ENCODE peak calls at places on chromosomes 1 and 21, in nine cellular contexts. K is adrenal gland; X is GM23248; D is stimulated activated CD4-positive, alpha-beta T cell treated with anti-CD3 and anti-CD28 coated beads, Interleukin-2, amount 100 ng/mL, for 48 hours; H is CD8-positive, alpha-beta memory T cell; G is endothelial cell; S is PC-3; O is iPS-NIHi11; Y is AG10803. R is an unnamed sample.

GRCh38 chr1:29933110-29933509 is 696.8 kb downstream of the PTPRU start:
- DNase-seq in K (no peak), X (peak; percentile 13), D (no peak), H (no peak), G (no peak), S (peak; percentile 68), O (no peak), Y (no peak), R (no peak)

GRCh38 chr1:229323205-229323604 is 19.6 kb downstream of the CCSAP start:
- DNase-seq in K (no peak), X (no peak), D (no peak), H (no peak), G (no peak), S (no peak), O (no peak), Y (no peak), R (no peak)

GRCh38 chr1:171610385-171610784 is 11.7 kb upstream of the MYOCOS start:
- DNase-seq in K (no peak), X (peak; percentile 77), D (no peak), H (no peak), G (no peak), S (no peak), O (no peak), Y (peak; percentile 54), R (no peak)

GRCh38 chr1:121483961-121484424 is 299.2 kb downstream of the SRGAP2C start:
- DNase-seq in K (peak; percentile 8), X (peak; percentile 81), D (no peak), H (no peak), G (no peak), S (peak; percentile 31), O (no peak), Y (peak; percentile 86), R (peak; percentile 2)

GRCh38 chr1:75083848-75084514 is 50.2 kb upstream of the LHX8 start:
- DNase-seq in K (no peak), X (peak; percentile 19), D (no peak), H (no peak), G (no peak), S (no peak), O (no peak), Y (peak; percentile 30), R (no peak)

GRCh38 chr1:219271914-219272545 is 98.4 kb downstream of the LYPLAL1 start:
- DNase-seq in K (no peak), X (peak; percentile 52), D (no peak), H (no peak), G (no peak), S (peak; percentile 17), O (no peak), Y (peak; percentile 23), R (no peak)

GRCh38 chr1:8025061-8025670 is 943 bp downstream of the ERRFI1 start:
- DNase-seq in K (peak; percentile 21), X (peak; percentile 57), D (no peak), H (peak; percentile 17), G (no peak), S (peak; percentile 74), O (no peak), Y (peak; percentile 17), R (no peak)

GRCh38 chr21:46304955-46305354 is 18.7 kb downstream of the C21orf58 start:
- DNase-seq in K (no peak), X (no peak), D (no peak), H (no peak), G (no peak), S (no peak), O (no peak), Y (no peak), R (no peak)

GRCh38 chr1:9239622-9240401 is 5.2 kb downstream of the H6PD start:
- DNase-seq in K (peak; percentile 80), X (peak; percentile 51), D (peak; percentile 41), H (peak; percentile 46), G (no peak), S (no peak), O (no peak), Y (peak; percentile 33), R (peak; percentile 50)

GRCh38 chr1:2544093-2544874 is 11.9 kb upstream of the TNFRSF14 start:
- DNase-seq in K (no peak), X (peak; percentile 30), D (no peak), H (no peak), G (no peak), S (no peak), O (no peak), Y (no peak), R (no peak)

GRCh38 chr1:59997479-59997878 is 70.9 kb upstream of the CYP2J2 start:
- DNase-seq in K (no peak), X (no peak), D (no peak), H (no peak), G (no peak), S (no peak), O (peak; percentile 53), Y (no peak), R (no peak)

GRCh38 chr1:170305777-170306299 is 160.1 kb downstream of the NTMT2 start:
- DNase-seq in K (no peak), X (peak; percentile 37), D (no peak), H (no peak), G (no peak), S (no peak), O (no peak), Y (peak; percentile 48), R (no peak)

GRCh38 chr1:112849425-112849966 is 106.5 kb downstream of the SLC16A1 start:
- DNase-seq in K (peak; percentile 28), X (peak; percentile 68), D (no peak), H (no peak), G (peak; percentile 48), S (peak; percentile 51), O (peak; percentile 67), Y (peak; percentile 21), R (no peak)

GRCh38 chr21:34018910-34019309 is 54.5 kb upstream of the MRPS6 start:
- DNase-seq in K (no peak), X (no peak), D (no peak), H (no peak), G (no peak), S (no peak), O (no peak), Y (no peak), R (no peak)

GRCh38 chr1:208164609-208165008 is 79.6 kb downstream of the PLXNA2 start:
- DNase-seq in K (no peak), X (no peak), D (no peak), H (no peak), G (no peak), S (no peak), O (no peak), Y (no peak), R (no peak)

GRCh38 chr1:7172804-7173203 is 387.6 kb downstream of the CAMTA1 start:
- DNase-seq in K (no peak), X (no peak), D (no peak), H (no peak), G (no peak), S (no peak), O (no peak), Y (no peak), R (no peak)

GRCh38 chr1:241844593-241844992 is 3.4 kb upstream of the EXO1 start:
- DNase-seq in K (no peak), X (no peak), D (no peak), H (no peak), G (no peak), S (no peak), O (no peak), Y (no peak), R (no peak)

GRCh38 chr21:21183092-21183491 is 184.9 kb downstream of the NCAM2 start:
- DNase-seq in K (no peak), X (no peak), D (no peak), H (no peak), G (no peak), S (no peak), O (no peak), Y (peak; percentile 22), R (no peak)

GRCh38 chr21:26449161-26449560 is 123.9 kb downstream of the CYYR1 start:
- DNase-seq in K (no peak), X (peak; percentile 88), D (no peak), H (no peak), G (no peak), S (no peak), O (no peak), Y (peak; percentile 88), R (no peak)

GRCh38 chr21:41641821-41642368 is 125.0 kb downstream of the RIPK4 start:
- DNase-seq in K (peak; percentile 23), X (peak; percentile 95), D (no peak), H (no peak), G (no peak), S (peak; percentile 97), O (no peak), Y (peak; percentile 92), R (peak; percentile 76)

GRCh38 chr1:19708558-19708957 is 43.9 kb downstream of the HTR6 start:
- DNase-seq in K (no peak), X (no peak), D (no peak), H (no peak), G (no peak), S (no peak), O (no peak), Y (no peak), R (no peak)

GRCh38 chr1:47930215-47930885 is 66.8 kb downstream of the TRABD2B start:
- DNase-seq in K (peak; percentile 12), X (no peak), D (no peak), H (no peak), G (no peak), S (no peak), O (no peak), Y (no peak), R (no peak)

GRCh38 chr1:25816112-25816718 is 3.5 kb upstream of the MTFR1L start:
- DNase-seq in K (no peak), X (no peak), D (no peak), H (no peak), G (no peak), S (no peak), O (no peak), Y (no peak), R (no peak)

GRCh38 chr21:26948194-26948593 is 18.7 kb downstream of the ADAMTS5 start:
- DNase-seq in K (no peak), X (no peak), D (no peak), H (no peak), G (no peak), S (no peak), O (no peak), Y (no peak), R (no peak)

GRCh38 chr1:71835442-71835813 is 446.9 kb downstream of the NEGR1 start:
- DNase-seq in K (no peak), X (no peak), D (no peak), H (no peak), G (no peak), S (no peak), O (no peak), Y (no peak), R (no peak)

GRCh38 chr1:213947200-213947775 is 40.5 kb upstream of the PROX1 start:
- DNase-seq in K (no peak), X (no peak), D (no peak), H (no peak), G (no peak), S (no peak), O (no peak), Y (no peak), R (no peak)

GRCh38 chr1:154328318-154329151 is 3.2 kb downstream of the ATP8B2 start:
- DNase-seq in K (peak; percentile 87), X (peak; percentile 92), D (peak; percentile 73), H (peak; percentile 90), G (peak; percentile 73), S (peak; percentile 74), O (peak; percentile 84), Y (peak; percentile 69), R (no peak)

GRCh38 chr1:235644693-235645305 is 4.8 kb downstream of the GNG4 start:
- DNase-seq in K (no peak), X (no peak), D (no peak), H (no peak), G (no peak), S (no peak), O (no peak), Y (no peak), R (no peak)

R was measured in HFF-Myc.